ENCODE peak calls at places on chromosomes 2 and 18, in nine cellular contexts. Z is NCI-H2081; M is HTR-8/SVneo; S is GM13977; H is neuronal stem cell; Y is stimulated activated CD8-positive, alpha-beta memory T cell treated with anti-CD3 and anti-CD28 coated beads, Interleukin-12 subunit alpha, Interleukin-12 subunit beta, amount 100 ng/mL, for 4 hours; N is stimulated activated CD4-positive, alpha-beta T cell treated with anti-CD3 and anti-CD28 coated beads, TNF-alpha, amount 100 ng/mL, for 1 hour; L is GM23248; P is NCI-H2107. G is an unnamed sample.

GRCh38 chr2:54572636-54573531 is 116.8 kb downstream of the SPTBN1 start:
- DNase-seq in P (no peak), M (no peak), Y (no peak), Z (no peak), H (no peak), N (no peak), L (peak; percentile 68), S (no peak), G (no peak)

GRCh38 chr2:222835823-222836151 is 25.0 kb upstream of the ACSL3 start:
- DNase-seq in P (no peak), L (no peak), Y (no peak), H (no peak), S (no peak), M (no peak), N (no peak), Z (no peak), G (no peak)

GRCh38 chr18:25230658-25231326 is 121.2 kb downstream of the ZNF521 start:
- DNase-seq in Z (no peak), L (peak; percentile 95), P (no peak), N (no peak), S (no peak), M (no peak), H (no peak), Y (no peak), G (no peak)

GRCh38 chr2:240455227-240455718 is 19.8 kb downstream of the GPC1 start:
- DNase-seq in M (no peak), S (no peak), H (no peak), P (no peak), L (no peak), Y (no peak), N (no peak), Z (no peak), G (no peak)

GRCh38 chr2:136765736-136766323 is 485 bp downstream of the THSD7B start:
- DNase-seq in S (peak; percentile 37), Z (no peak), N (no peak), M (no peak), H (no peak), Y (no peak), L (peak; percentile 7), P (no peak), G (no peak)

GRCh38 chr2:26556309-26557243 is 78.7 kb upstream of the OTOF start:
- DNase-seq in H (no peak), S (no peak), N (no peak), Z (no peak), Y (no peak), L (no peak), M (no peak), P (no peak), G (no peak)

GRCh38 chr2:33634261-33634910 is 35.3 kb upstream of the FAM98A start:
- DNase-seq in Z (no peak), Y (no peak), L (no peak), N (no peak), M (no peak), S (no peak), P (no peak), H (no peak), G (no peak)

GRCh38 chr2:99106905-99107304 is 34.6 kb upstream of the C2orf15 start:
- DNase-seq in H (no peak), Y (no peak), Z (no peak), S (no peak), P (no peak), L (peak; percentile 30), N (no peak), M (no peak), G (no peak)

GRCh38 chr18:3451989-3452749 is 2.2 kb downstream of the TGIF1 start:
- DNase-seq in M (no peak), P (no peak), L (peak; percentile 67), S (no peak), H (peak; percentile 54), N (peak; percentile 16), Z (no peak), Y (no peak), G (no peak)

GRCh38 chr2:208255557-208256106 is 761 bp upstream of the IDH1 start:
- DNase-seq in S (no peak), Y (no peak), L (no peak), P (no peak), Z (no peak), M (no peak), N (no peak), H (no peak), G (no peak)

GRCh38 chr2:102033028-102033749 is 41.4 kb downstream of the IL1R2 start:
- DNase-seq in L (peak; percentile 53), P (no peak), N (no peak), Y (no peak), Z (no peak), S (no peak), H (no peak), M (peak; percentile 37), G (no peak)

GRCh38 chr2:219073413-219074129 is 12.8 kb upstream of the IHH start:
- DNase-seq in Y (no peak), L (peak; percentile 79), N (no peak), M (peak; percentile 39), Z (peak; percentile 46), H (peak; percentile 49), S (peak; percentile 65), P (no peak), G (peak; percentile 9)

GRCh38 chr2:173851256-173851655 is 113.9 kb downstream of the SP3 start:
- DNase-seq in P (no peak), S (no peak), H (no peak), Z (no peak), M (no peak), L (peak; percentile 73), N (no peak), Y (no peak), G (no peak)